ENCODE peak calls at places on chromosomes 11 and 22, in six cellular contexts. P, R, S, U, K and C are unnamed samples.

GRCh38 chr22:49208768-49209252 is 618.9 kb downstream of the BRD1 start:
- DNase-seq in U (peak), P (peak), K (no peak), R (no peak), S (peak), C (no peak)

GRCh38 chr11:19013181-19013857 is 47.2 kb downstream of the MRGPRX2 start:
- DNase-seq in S (no peak), U (peak), K (no peak), P (no peak), R (no peak), C (no peak)

GRCh38 chr22:36351921-36352774 is 35.6 kb downstream of the MYH9 start:
- DNase-seq in U (no peak), R (no peak), S (no peak), K (no peak), P (no peak), C (no peak)

GRCh38 chr11:125332821-125333220 is 163.2 kb downstream of the FEZ1 start:
- DNase-seq in K (no peak), U (no peak), S (no peak), R (no peak), P (no peak), C (no peak)

GRCh38 chr11:46724088-46724487 is 5.1 kb downstream of the F2 start:
- DNase-seq in S (no peak), P (no peak), R (no peak), K (no peak), U (peak), C (no peak)

GRCh38 chr11:124174001-124174400 is 9.1 kb upstream of the OR10D3 start:
- DNase-seq in S (no peak), U (no peak), R (no peak), P (no peak), K (peak), C (peak)

GRCh38 chr11:112932593-112932992 is 28.6 kb upstream of the NCAM1 start:
- DNase-seq in R (no peak), K (no peak), S (no peak), P (no peak), U (no peak), C (no peak)

GRCh38 chr11:120712862-120713770 is 201.6 kb downstream of the GRIK4 start:
- DNase-seq in P (no peak), U (no peak), S (no peak), K (no peak), R (no peak), C (no peak)

GRCh38 chr11:111357150-111358037 is 21.7 kb downstream of the POU2AF1 start:
- DNase-seq in K (no peak), P (no peak), S (peak), U (no peak), R (no peak), C (no peak)

GRCh38 chr22:27299181-27300085 is 502.1 kb downstream of the MN1 start:
- DNase-seq in R (no peak), K (no peak), S (peak), P (no peak), U (no peak), C (peak)